ENCODE peak calls at places on chromosomes 4 and X, in five cellular contexts. N is neural crest cell; T is uterus; H is lung; A is CD8-positive, alpha-beta T cell. V is an unnamed sample.

GRCh38 chr4:152990471-152991131 is 54.5 kb downstream of the FHDC1 start:
- DNase-seq in N (no peak), T (no peak), H (no peak), A (no peak), V (no peak)

GRCh38 chr4:80294206-80294605 is 27.7 kb downstream of the FGF5 start:
- DNase-seq in N (no peak), T (no peak), H (no peak), A (no peak), V (no peak)

GRCh38 chrX:150465326-150465725 is 102.2 kb downstream of the MAMLD1 start:
- DNase-seq in N (no peak), T (no peak), H (no peak), A (no peak), V (no peak)

GRCh38 chr4:154743683-154744340 is at the start of gene LRAT:
- DNase-seq in N (peak; percentile 39), T (no peak), H (peak; percentile 71), A (no peak), V (no peak)

GRCh38 chrX:77962068-77962902 is 7.2 kb downstream of the PGAM4 start:
- DNase-seq in N (no peak), T (no peak), H (no peak), A (no peak), V (no peak)

GRCh38 chr4:48267574-48267973 is 2.1 kb downstream of the TEC start:
- DNase-seq in N (no peak), T (no peak), H (no peak), A (no peak), V (no peak)

GRCh38 chrX:137771537-137771936 is 205.6 kb downstream of the ZIC3 start:
- DNase-seq in N (no peak), T (no peak), H (no peak), A (no peak), V (no peak)

GRCh38 chrX:30219372-30219771 is 4.0 kb downstream of the MAGEB2 start:
- DNase-seq in N (no peak), T (no peak), H (no peak), A (no peak), V (no peak)

GRCh38 chr4:151584101-151584500 is 175.1 kb downstream of the FHIP1A start:
- DNase-seq in N (no peak), T (no peak), H (no peak), A (no peak), V (no peak)

GRCh38 chr4:95044204-95044848 is 286.6 kb downstream of the BMPR1B start:
- DNase-seq in N (peak; percentile 17), T (no peak), H (no peak), A (no peak), V (no peak)

GRCh38 chr4:53711916-53712315 is 120.6 kb upstream of the LNX1 start:
- DNase-seq in N (no peak), T (no peak), H (no peak), A (no peak), V (no peak)

GRCh38 chr4:20313237-20314030 is 61.7 kb downstream of the SLIT2 start:
- DNase-seq in N (peak; percentile 18), T (peak; percentile 51), H (no peak), A (no peak), V (no peak)

GRCh38 chrX:83916525-83916924 is 55.6 kb downstream of the CYLC1 start:
- DNase-seq in N (peak; percentile 3), T (no peak), H (no peak), A (no peak), V (no peak)

GRCh38 chr4:141686146-141686775 is 49.9 kb downstream of the IL15 start:
- DNase-seq in N (no peak), T (peak; percentile 19), H (no peak), A (no peak), V (no peak)

GRCh38 chr4:5930456-5930855 is 37.6 kb upstream of the CRMP1 start:
- DNase-seq in N (no peak), T (no peak), H (no peak), A (no peak), V (no peak)

GRCh38 chr4:48042979-48043461 is 26.4 kb downstream of the NIPAL1 start:
- DNase-seq in N (no peak), T (no peak), H (no peak), A (no peak), V (no peak)

GRCh38 chr4:89039735-89040338 is 17.1 kb downstream of the FAM13A start:
- DNase-seq in N (no peak), T (no peak), H (no peak), A (no peak), V (no peak)

GRCh38 chrX:135707880-135708279 is 5.6 kb upstream of the CT45A1 start:
- DNase-seq in N (peak; percentile 26), T (no peak), H (no peak), A (peak; percentile 12), V (no peak)

DNA sequence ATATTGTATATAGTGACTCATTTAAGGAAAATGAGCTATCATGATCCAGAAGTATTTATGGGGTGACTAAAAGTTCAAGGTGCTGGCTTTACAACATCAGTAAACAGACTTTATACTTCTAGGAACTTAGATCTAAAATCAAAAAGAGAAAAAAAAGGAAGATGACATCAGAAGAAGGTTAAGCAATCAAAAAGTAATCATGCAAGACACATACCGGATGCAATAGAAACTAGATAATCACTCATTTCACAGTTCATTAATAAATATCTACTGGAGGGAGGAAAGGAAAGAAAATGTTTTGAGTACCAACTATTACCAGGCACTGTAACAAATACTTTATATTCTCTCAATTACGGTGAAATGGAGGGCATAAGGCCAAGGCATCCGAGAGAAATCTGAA is 276.4 kb downstream of the SPRY1 start:
- DNase-seq in N (no peak), T (no peak), H (no peak), A (no peak), V (no peak)
- TF ChIP-seq CTCF in N (no peak), T (no peak), H (no peak), A (no peak), V (no peak)

DNA sequence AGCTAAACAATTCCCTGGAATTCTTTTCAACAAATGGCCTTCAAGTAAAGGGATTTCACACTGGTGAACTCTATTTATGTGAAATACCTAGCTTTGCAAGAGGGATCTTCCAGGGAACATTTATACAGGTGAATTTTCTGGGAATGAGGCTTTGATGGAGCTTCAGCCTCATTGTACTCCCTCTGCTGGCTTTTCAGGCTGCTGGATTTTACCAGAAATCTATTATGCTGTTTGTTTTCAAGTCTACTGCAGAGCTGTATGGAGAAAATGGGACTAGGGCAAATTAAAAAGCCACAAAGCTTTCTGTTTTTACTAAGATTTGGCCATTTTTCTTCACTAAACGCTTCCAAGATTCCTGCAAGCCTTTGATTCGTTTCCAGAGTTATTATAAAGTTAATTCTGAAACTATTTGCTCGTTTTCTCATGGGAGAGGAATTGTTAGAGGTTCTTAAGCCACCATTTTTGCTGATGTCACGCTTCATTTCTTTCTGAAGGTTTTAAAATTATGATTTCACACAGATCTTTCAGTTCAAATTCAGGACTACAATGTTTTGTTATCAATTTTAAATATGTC is 31.6 kb downstream of the KDM6A start:
- DNase-seq in N (no peak), T (no peak), H (no peak), A (no peak), V (no peak)
- TF ChIP-seq CTCF in N (no peak), T (no peak), H (no peak), A (no peak), V (no peak)

DNA sequence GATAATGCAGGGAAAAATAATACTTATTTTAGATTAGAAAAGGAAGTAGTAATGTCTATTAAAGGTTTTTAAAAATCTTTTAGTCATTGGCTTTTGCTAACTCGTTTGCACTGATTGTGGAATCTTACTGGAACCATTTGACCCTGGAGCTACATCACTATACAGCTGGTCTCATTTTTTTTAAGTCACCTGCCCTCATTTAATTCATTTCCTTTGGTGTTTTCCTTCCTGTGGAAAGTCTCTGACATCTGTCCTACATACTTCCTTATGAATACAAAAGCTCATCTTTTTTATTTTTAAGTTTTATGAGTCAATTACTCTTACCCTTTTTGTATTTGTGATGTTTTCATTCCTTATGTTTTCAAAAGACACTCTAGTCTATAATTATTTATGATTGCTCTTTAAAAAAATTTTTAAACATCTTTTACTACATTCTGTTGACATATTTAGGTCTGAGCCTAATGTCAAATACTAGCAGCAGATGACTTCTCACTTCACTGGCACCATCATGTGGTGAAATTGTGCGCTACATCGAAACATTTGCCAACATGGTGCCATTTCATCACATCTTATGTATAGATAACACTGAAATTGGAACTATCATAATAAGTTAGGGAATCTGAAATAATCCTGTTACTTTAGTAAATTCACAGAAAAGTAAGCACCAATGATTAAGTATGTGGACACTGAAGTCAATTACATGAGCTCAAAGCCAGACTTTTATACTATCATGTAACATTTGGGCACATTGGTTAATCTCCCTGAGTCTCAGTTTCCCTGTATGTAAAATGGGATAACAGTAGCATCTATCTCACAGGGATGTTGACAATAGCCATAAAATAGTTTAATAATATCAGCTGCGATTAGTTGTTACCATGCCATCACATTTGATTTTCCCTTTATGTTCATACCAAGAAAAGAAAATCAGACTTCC is 9.4 kb upstream of the MMAA start:
- DNase-seq in N (peak; percentile 68), T (peak; percentile 46), H (peak; percentile 57), A (peak; percentile 53), V (peak; percentile 55)
- TF ChIP-seq CTCF in N (peak; percentile 90), T (peak; percentile 83), H (peak; percentile 56), A (peak; percentile 54), V (peak; percentile 29)

GRCh38 chrX:115892787-115893671 is 277.5 kb upstream of the AGTR2 start:
- DNase-seq in N (no peak), T (peak; percentile 49), H (peak; percentile 74), A (peak; percentile 45), V (peak; percentile 29)
- TF ChIP-seq CTCF in N (no peak), T (peak; percentile 48), H (peak; percentile 38), A (no peak), V (no peak)

GRCh38 chrX:23815376-23815775 is 32.4 kb downstream of the SAT1 start:
- DNase-seq in N (no peak), T (no peak), H (no peak), A (no peak), V (no peak)

GRCh38 chrX:23811135-23811781 is 28.3 kb downstream of the SAT1 start:
- DNase-seq in N (no peak), T (peak; percentile 43), H (no peak), A (no peak), V (no peak)

GRCh38 chrX:23816179-23816578 is 33.2 kb downstream of the SAT1 start:
- DNase-seq in N (no peak), T (no peak), H (no peak), A (no peak), V (no peak)

GRCh38 chrX:23810279-23810678 is 27.3 kb downstream of the SAT1 start:
- DNase-seq in N (no peak), T (no peak), H (no peak), A (no peak), V (no peak)

DNA sequence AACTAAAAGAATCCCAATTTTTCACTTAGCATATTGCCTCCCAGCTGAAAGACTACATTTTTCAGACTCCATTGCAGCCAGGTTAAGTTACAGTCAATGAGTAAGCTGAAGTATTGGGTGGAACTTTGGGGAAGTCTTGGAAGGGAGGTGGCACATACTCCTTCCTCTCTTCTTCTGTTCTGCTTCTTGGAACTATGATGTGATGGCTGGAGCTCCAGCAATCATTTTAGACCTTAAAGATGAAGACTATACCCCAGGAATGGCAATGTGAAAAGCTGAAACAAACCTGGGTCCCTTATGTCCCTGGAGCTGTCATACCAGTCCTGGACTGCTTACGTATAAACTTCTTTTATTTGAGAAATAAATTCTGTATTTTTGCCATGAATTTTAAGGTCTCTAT is 30.8 kb downstream of the SAT1 start:
- DNase-seq in N (no peak), T (no peak), H (no peak), A (no peak), V (no peak)
- TF ChIP-seq CTCF in N (no peak), T (no peak), H (no peak), A (no peak), V (no peak)

GRCh38 chrX:68147848-68148247 is 285.4 kb downstream of the OPHN1 start:
- DNase-seq in N (no peak), T (no peak), H (no peak), A (no peak), V (no peak)

GRCh38 chrX:68146054-68146453 is 287.2 kb downstream of the OPHN1 start:
- DNase-seq in N (no peak), T (no peak), H (no peak), A (no peak), V (no peak)
- TF ChIP-seq CTCF in N (peak; percentile 63), T (peak; percentile 31), H (no peak), A (no peak), V (no peak)